ENCODE peak calls at places on chromosomes 11 and 22, in eight cellular contexts. One of them, this sample, is unnamed.

GRCh38 chr11:134562176-134562575 is 150.1 kb upstream of the B3GAT1 start:
- DNase-seq in sigmoid colon: peak
- DNase-seq in psoas muscle: no peak
- DNase-seq in activated CD4-positive, alpha-beta T cell treated with anti-CD3 and anti-CD28 coated beads for 24 hours: no peak
- DNase-seq in NCI-H1930: no peak
- DNase-seq in posterior cingulate gyrus: no peak
- DNase-seq in ACHN: no peak
- DNase-seq in ascending aorta: peak
- DNase-seq in this sample: no peak

GRCh38 chr11:25742800-25743199 is 589.1 kb upstream of the ANO3 start:
- DNase-seq in sigmoid colon: no peak
- DNase-seq in psoas muscle: no peak
- DNase-seq in activated CD4-positive, alpha-beta T cell treated with anti-CD3 and anti-CD28 coated beads for 24 hours: no peak
- DNase-seq in NCI-H1930: no peak
- DNase-seq in posterior cingulate gyrus: no peak
- DNase-seq in ACHN: no peak
- DNase-seq in ascending aorta: no peak
- DNase-seq in this sample: no peak

GRCh38 chr11:102830328-102830727 is 13.1 kb downstream of the MMP3 start:
- DNase-seq in sigmoid colon: no peak
- DNase-seq in psoas muscle: no peak
- DNase-seq in activated CD4-positive, alpha-beta T cell treated with anti-CD3 and anti-CD28 coated beads for 24 hours: no peak
- DNase-seq in NCI-H1930: no peak
- DNase-seq in posterior cingulate gyrus: no peak
- DNase-seq in ACHN: no peak
- DNase-seq in ascending aorta: no peak
- DNase-seq in this sample: no peak

GRCh38 chr11:72491001-72491400 is 56.7 kb upstream of the CLPB start:
- DNase-seq in sigmoid colon: no peak
- DNase-seq in psoas muscle: no peak
- DNase-seq in activated CD4-positive, alpha-beta T cell treated with anti-CD3 and anti-CD28 coated beads for 24 hours: no peak
- DNase-seq in NCI-H1930: no peak
- DNase-seq in posterior cingulate gyrus: no peak
- DNase-seq in ACHN: no peak
- DNase-seq in ascending aorta: no peak
- DNase-seq in this sample: no peak

GRCh38 chr11:125591659-125592304 is 870 bp upstream of the STT3A start:
- DNase-seq in sigmoid colon: peak
- DNase-seq in psoas muscle: peak
- DNase-seq in activated CD4-positive, alpha-beta T cell treated with anti-CD3 and anti-CD28 coated beads for 24 hours: peak
- DNase-seq in NCI-H1930: no peak
- DNase-seq in posterior cingulate gyrus: no peak
- DNase-seq in ACHN: peak
- DNase-seq in ascending aorta: peak
- DNase-seq in this sample: no peak

GRCh38 chr11:14249121-14249963 is 109.6 kb downstream of the RRAS2 start:
- DNase-seq in sigmoid colon: peak
- DNase-seq in psoas muscle: peak
- DNase-seq in activated CD4-positive, alpha-beta T cell treated with anti-CD3 and anti-CD28 coated beads for 24 hours: peak
- DNase-seq in NCI-H1930: peak
- DNase-seq in posterior cingulate gyrus: no peak
- DNase-seq in ACHN: peak
- DNase-seq in ascending aorta: peak
- DNase-seq in this sample: peak

GRCh38 chr22:43411981-43412807 is at the start of gene MPPED1:
- DNase-seq in sigmoid colon: no peak
- DNase-seq in psoas muscle: no peak
- DNase-seq in activated CD4-positive, alpha-beta T cell treated with anti-CD3 and anti-CD28 coated beads for 24 hours: no peak
- DNase-seq in NCI-H1930: peak
- DNase-seq in posterior cingulate gyrus: peak
- DNase-seq in ACHN: no peak
- DNase-seq in ascending aorta: no peak
- DNase-seq in this sample: no peak

GRCh38 chr11:117823294-117823940 is 1.1 kb downstream of the FXYD2 start:
- DNase-seq in sigmoid colon: peak
- DNase-seq in psoas muscle: no peak
- DNase-seq in activated CD4-positive, alpha-beta T cell treated with anti-CD3 and anti-CD28 coated beads for 24 hours: no peak
- DNase-seq in NCI-H1930: no peak
- DNase-seq in posterior cingulate gyrus: peak
- DNase-seq in ACHN: peak
- DNase-seq in ascending aorta: no peak
- DNase-seq in this sample: no peak

GRCh38 chr11:77195071-77195705 is 67.1 kb downstream of the MYO7A start:
- DNase-seq in sigmoid colon: peak
- DNase-seq in psoas muscle: no peak
- DNase-seq in activated CD4-positive, alpha-beta T cell treated with anti-CD3 and anti-CD28 coated beads for 24 hours: no peak
- DNase-seq in NCI-H1930: no peak
- DNase-seq in posterior cingulate gyrus: peak
- DNase-seq in ACHN: no peak
- DNase-seq in ascending aorta: no peak
- DNase-seq in this sample: no peak

GRCh38 chr11:62644220-62644619 is 2.2 kb downstream of the GANAB start:
- DNase-seq in sigmoid colon: no peak
- DNase-seq in psoas muscle: no peak
- DNase-seq in activated CD4-positive, alpha-beta T cell treated with anti-CD3 and anti-CD28 coated beads for 24 hours: no peak
- DNase-seq in NCI-H1930: no peak
- DNase-seq in posterior cingulate gyrus: no peak
- DNase-seq in ACHN: no peak
- DNase-seq in ascending aorta: no peak
- DNase-seq in this sample: no peak

GRCh38 chr11:22130462-22131053 is 62.3 kb upstream of the ANO5 start:
- DNase-seq in sigmoid colon: no peak
- DNase-seq in psoas muscle: no peak
- DNase-seq in activated CD4-positive, alpha-beta T cell treated with anti-CD3 and anti-CD28 coated beads for 24 hours: no peak
- DNase-seq in NCI-H1930: peak
- DNase-seq in posterior cingulate gyrus: no peak
- DNase-seq in ACHN: peak
- DNase-seq in ascending aorta: no peak
- DNase-seq in this sample: no peak

GRCh38 chr11:69512790-69513189 is 31.3 kb downstream of the LINC01488 start:
- DNase-seq in sigmoid colon: no peak
- DNase-seq in psoas muscle: no peak
- DNase-seq in activated CD4-positive, alpha-beta T cell treated with anti-CD3 and anti-CD28 coated beads for 24 hours: no peak
- DNase-seq in NCI-H1930: no peak
- DNase-seq in posterior cingulate gyrus: peak
- DNase-seq in ACHN: no peak
- DNase-seq in ascending aorta: no peak
- DNase-seq in this sample: no peak

GRCh38 chr22:48700566-48701295 is 1126.9 kb downstream of the BRD1 start:
- DNase-seq in sigmoid colon: no peak
- DNase-seq in psoas muscle: no peak
- DNase-seq in activated CD4-positive, alpha-beta T cell treated with anti-CD3 and anti-CD28 coated beads for 24 hours: no peak
- DNase-seq in NCI-H1930: no peak
- DNase-seq in posterior cingulate gyrus: peak
- DNase-seq in ACHN: no peak
- DNase-seq in ascending aorta: no peak
- DNase-seq in this sample: peak

GRCh38 chr11:67031791-67032561 is 9.0 kb downstream of the SYT12 start:
- DNase-seq in sigmoid colon: no peak
- DNase-seq in psoas muscle: no peak
- DNase-seq in activated CD4-positive, alpha-beta T cell treated with anti-CD3 and anti-CD28 coated beads for 24 hours: no peak
- DNase-seq in NCI-H1930: no peak
- DNase-seq in posterior cingulate gyrus: no peak
- DNase-seq in ACHN: no peak
- DNase-seq in ascending aorta: no peak
- DNase-seq in this sample: no peak

GRCh38 chr11:13339196-13340153 is 61.9 kb downstream of the BMAL1 start:
- DNase-seq in sigmoid colon: no peak
- DNase-seq in psoas muscle: no peak
- DNase-seq in activated CD4-positive, alpha-beta T cell treated with anti-CD3 and anti-CD28 coated beads for 24 hours: no peak
- DNase-seq in NCI-H1930: no peak
- DNase-seq in posterior cingulate gyrus: no peak
- DNase-seq in ACHN: peak
- DNase-seq in ascending aorta: no peak
- DNase-seq in this sample: no peak

GRCh38 chr11:12052676-12053605 is 44.5 kb upstream of the DKK3 start:
- DNase-seq in sigmoid colon: peak
- DNase-seq in psoas muscle: no peak
- DNase-seq in activated CD4-positive, alpha-beta T cell treated with anti-CD3 and anti-CD28 coated beads for 24 hours: no peak
- DNase-seq in NCI-H1930: no peak
- DNase-seq in posterior cingulate gyrus: peak
- DNase-seq in ACHN: no peak
- DNase-seq in ascending aorta: peak
- DNase-seq in this sample: no peak

GRCh38 chr11:57978686-57979531 is 44.8 kb upstream of the OR9Q1 start:
- DNase-seq in sigmoid colon: no peak
- DNase-seq in psoas muscle: no peak
- DNase-seq in activated CD4-positive, alpha-beta T cell treated with anti-CD3 and anti-CD28 coated beads for 24 hours: no peak
- DNase-seq in NCI-H1930: no peak
- DNase-seq in posterior cingulate gyrus: no peak
- DNase-seq in ACHN: no peak
- DNase-seq in ascending aorta: no peak
- DNase-seq in this sample: no peak

This sample was measured in hippocampal formation.